ENCODE peak calls at places on chromosomes 16 and 17, in four cellular contexts. Z, R, W and D are unnamed samples.
A peak's percentile ranks its signal among the peaks of the same experiment; 100 is the strongest.

GRCh38 chr16:75494696-75495601 is at the start of gene CHST6:
- DNase-seq in Z (peak; percentile 47), R (peak; percentile 38), W (no peak), D (peak; percentile 86)

GRCh38 chr16:1312459-1312801 is 3.0 kb downstream of the UBE2I start:
- DNase-seq in Z (no peak), R (no peak), W (no peak), D (no peak)

GRCh38 chr16:82735696-82736095 is 108.9 kb downstream of the CDH13 start:
- DNase-seq in Z (no peak), R (no peak), W (no peak), D (no peak)

GRCh38 chr17:57735707-57736106 is 9.4 kb downstream of the CCDC182 start:
- DNase-seq in Z (no peak), R (no peak), W (no peak), D (no peak)

GRCh38 chr16:67873435-67874146 is 739 bp downstream of the EDC4 start:
- DNase-seq in Z (no peak), R (no peak), W (no peak), D (no peak)

GRCh38 chr16:8866884-8867482 is 1.8 kb downstream of the CARHSP1 start:
- DNase-seq in Z (peak; percentile 45), R (no peak), W (peak; percentile 35), D (no peak)

GRCh38 chr17:14926526-14927122 is 338.5 kb downstream of the PMP22 start:
- DNase-seq in Z (peak; percentile 70), R (peak; percentile 84), W (peak; percentile 28), D (peak; percentile 37)

GRCh38 chr17:34997355-34997862 is 17.1 kb downstream of the LIG3 start:
- DNase-seq in Z (peak; percentile 54), R (peak; percentile 62), W (peak; percentile 77), D (no peak)

GRCh38 chr16:29876186-29876577 is 13.2 kb upstream of the CDIPT start:
- DNase-seq in Z (no peak), R (no peak), W (no peak), D (no peak)

GRCh38 chr17:79809530-79810137 is 12.8 kb upstream of the CBX8 start:
- DNase-seq in Z (no peak), R (no peak), W (no peak), D (no peak)

GRCh38 chr16:19748389-19749110 is 30.5 kb downstream of the IQCK start:
- DNase-seq in Z (no peak), R (no peak), W (no peak), D (no peak)

GRCh38 chr17:55845385-55845784 is 94.5 kb downstream of the PCTP start:
- DNase-seq in Z (peak; percentile 70), R (peak; percentile 47), W (peak; percentile 13), D (peak; percentile 42)

GRCh38 chr16:10770907-10771306 is 27.3 kb downstream of the NUBP1 start:
- DNase-seq in Z (no peak), R (peak; percentile 10), W (no peak), D (no peak)

GRCh38 chr16:78748471-78748929 is 649.0 kb downstream of the WWOX start:
- DNase-seq in Z (no peak), R (no peak), W (no peak), D (no peak)

GRCh38 chr16:80231888-80232287 is 308.9 kb upstream of the DYNLRB2 start:
- DNase-seq in Z (no peak), R (peak; percentile 90), W (no peak), D (peak; percentile 18)

GRCh38 chr17:1555618-1556471 is 6.7 kb downstream of the PITPNA start:
- DNase-seq in Z (no peak), R (no peak), W (no peak), D (peak; percentile 52)

GRCh38 chr17:1091885-1092284 is 87.9 kb downstream of the ABR start:
- DNase-seq in Z (no peak), R (no peak), W (no peak), D (no peak)

GRCh38 chr16:54651440-54651839 is 279.2 kb upstream of the IRX5 start:
- DNase-seq in Z (no peak), R (no peak), W (no peak), D (no peak)

GRCh38 chr16:19092653-19093410 is 20.9 kb upstream of the ITPRIPL2 start:
- DNase-seq in Z (no peak), R (no peak), W (no peak), D (no peak)

GRCh38 chr17:50609376-50610074 is 25.2 kb upstream of the ABCC3 start:
- DNase-seq in Z (no peak), R (no peak), W (no peak), D (no peak)

GRCh38 chr16:84922351-84923135 is 88.8 kb downstream of the ZDHHC7 start:
- DNase-seq in Z (no peak), R (no peak), W (peak; percentile 80), D (no peak)

GRCh38 chr17:74953129-74953687 is 17.5 kb downstream of the OTOP3 start:
- DNase-seq in Z (no peak), R (no peak), W (no peak), D (no peak)

GRCh38 chr17:14337596-14338079 is 36.8 kb downstream of the HS3ST3B1 start:
- DNase-seq in Z (no peak), R (no peak), W (no peak), D (peak; percentile 57)

GRCh38 chr16:57485916-57486857 is at the start of gene DOK4:
- DNase-seq in Z (peak; percentile 84), R (peak; percentile 56), W (peak; percentile 74), D (peak; percentile 95)

GRCh38 chr17:58310511-58311428 is 17.8 kb downstream of the TSPOAP1 start:
- DNase-seq in Z (peak; percentile 33), R (no peak), W (no peak), D (no peak)

GRCh38 chr17:16512011-16512410 is 20.0 kb upstream of the LRRC75A start:
- DNase-seq in Z (no peak), R (no peak), W (no peak), D (no peak)

GRCh38 chr17:59001158-59001814 is 105.4 kb downstream of the TRIM37 start:
- DNase-seq in Z (no peak), R (peak; percentile 38), W (peak; percentile 18), D (peak; percentile 78)

GRCh38 chr16:71552698-71553503 is 24.0 kb downstream of the TAT start:
- DNase-seq in Z (no peak), R (no peak), W (no peak), D (no peak)

GRCh38 chr16:22098538-22099255 is 6.4 kb downstream of the VWA3A start:
- DNase-seq in Z (no peak), R (peak; percentile 59), W (no peak), D (peak; percentile 71)

GRCh38 chr17:55299162-55299838 is 34.5 kb downstream of the HLF start:
- DNase-seq in Z (no peak), R (no peak), W (no peak), D (no peak)

GRCh38 chr17:43822566-43823190 is 10.3 kb downstream of the MPP3 start:
- DNase-seq in Z (no peak), R (no peak), W (no peak), D (no peak)

GRCh38 chr16:35636831-35637230 is 2177.4 kb downstream of the TP53TG3F start:
- DNase-seq in Z (no peak), R (no peak), W (no peak), D (no peak)

GRCh38 chr17:49915670-49916069 is 53.3 kb upstream of the DLX4 start:
- DNase-seq in Z (no peak), R (no peak), W (no peak), D (no peak)

DNA sequence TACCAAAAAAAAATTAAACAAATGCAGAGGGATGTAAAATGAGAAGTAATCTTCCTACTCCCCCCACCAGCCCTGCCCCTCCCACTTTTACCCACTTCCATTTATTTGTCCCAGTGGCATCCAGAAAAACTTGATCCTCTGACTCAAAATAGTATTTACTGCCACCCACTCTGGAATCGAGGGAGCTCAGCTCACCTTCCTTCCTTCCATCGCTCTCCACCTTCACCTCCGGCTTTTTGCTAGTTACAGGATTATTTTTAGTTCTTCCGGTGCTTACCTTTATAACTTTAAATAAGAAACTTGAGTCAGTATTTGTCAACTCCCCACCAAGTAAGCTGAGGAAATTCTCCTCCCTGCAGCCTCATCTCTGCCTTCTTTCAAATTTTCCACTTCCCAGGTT is 94.9 kb downstream of the AMFR start:
- DNase-seq in Z (no peak), R (no peak), W (no peak), D (no peak)
- TF ChIP-seq CTCF in Z (no peak), R (no peak), W (no peak), D (no peak)

GRCh38 chr17:40430272-40431230 is 12.7 kb upstream of the IGFBP4 start:
- DNase-seq in Z (no peak), R (no peak), W (no peak), D (no peak)

GRCh38 chr17:40431231-40431602 is 12.0 kb upstream of the IGFBP4 start:
- DNase-seq in Z (no peak), R (no peak), W (no peak), D (no peak)

GRCh38 chr17:40432864-40433528 is 10.3 kb upstream of the IGFBP4 start:
- DNase-seq in Z (peak; percentile 51), R (peak; percentile 69), W (peak; percentile 88), D (no peak)

GRCh38 chr17:40436631-40437030 is 6.6 kb upstream of the IGFBP4 start:
- DNase-seq in Z (no peak), R (no peak), W (no peak), D (no peak)

GRCh38 chr17:40433551-40434384 is 9.5 kb upstream of the IGFBP4 start:
- DNase-seq in Z (no peak), R (no peak), W (no peak), D (no peak)
- TF ChIP-seq CTCF in Z (peak; percentile 40), R (peak; percentile 52), W (no peak), D (peak; percentile 13)

GRCh38 chr17:6495450-6496115 is 51.3 kb downstream of the PIMREG start:
- DNase-seq in Z (no peak), R (no peak), W (no peak), D (no peak)
- TF ChIP-seq CTCF in Z (no peak), R (no peak), W (no peak), D (no peak)

DNA sequence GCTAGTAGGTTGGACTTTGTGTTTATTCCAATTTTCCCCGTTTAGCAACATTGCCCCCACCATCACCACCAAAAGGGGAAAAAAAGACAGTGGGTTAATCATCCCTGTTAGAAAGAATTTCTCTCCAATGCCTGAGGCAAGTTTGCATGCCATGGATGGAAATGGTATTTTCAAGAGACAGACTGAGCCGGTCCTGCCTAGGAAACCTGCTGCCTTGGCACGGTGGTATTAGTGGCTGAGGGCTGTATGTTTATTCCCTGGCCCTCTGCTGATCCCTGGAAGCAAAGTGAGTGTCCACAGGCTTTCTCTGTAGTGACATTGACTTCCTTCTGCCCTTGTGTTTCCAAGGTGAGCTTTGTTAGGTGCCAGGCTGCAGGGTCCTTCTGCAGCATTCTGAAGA is 427.0 kb upstream of the RBFOX1 start:
- DNase-seq in Z (no peak), R (no peak), W (no peak), D (no peak)
- TF ChIP-seq CTCF in Z (no peak), R (no peak), W (no peak), D (no peak)